ENCODE peak calls at places on chromosomes 2 and 18, in four cellular contexts. One of them, this sample, is unnamed.

GRCh38 chr2:142893241-142893640 is 15.8 kb downstream of the KYNU start:
- DNase-seq in A549: no peak
- DNase-seq in kidney: no peak
- DNase-seq in PC-3: no peak
- DNase-seq in this sample: no peak

GRCh38 chr18:74283255-74283554 is 8.6 kb downstream of the CYB5A start:
- DNase-seq in PC-3: peak
- DNase-seq in A549: no peak
- DNase-seq in kidney: no peak
- DNase-seq in this sample: no peak

GRCh38 chr18:5137261-5137660 is 59.8 kb downstream of the AKAIN1 start:
- DNase-seq in A549: no peak
- DNase-seq in PC-3: no peak
- DNase-seq in kidney: no peak
- DNase-seq in this sample: no peak

GRCh38 chr2:165197346-165197745 is 6.5 kb downstream of the SCN3A start:
- DNase-seq in kidney: no peak
- DNase-seq in A549: no peak
- DNase-seq in PC-3: no peak
- DNase-seq in this sample: no peak

GRCh38 chr2:178320011-178320410 is 125.7 kb downstream of the OSBPL6 start:
- DNase-seq in kidney: no peak
- DNase-seq in PC-3: no peak
- DNase-seq in A549: no peak
- DNase-seq in this sample: no peak

GRCh38 chr2:109521751-109522374 is 91.9 kb downstream of the SEPTIN10 start:
- DNase-seq in PC-3: no peak
- DNase-seq in kidney: peak
- DNase-seq in A549: no peak
- DNase-seq in this sample: no peak

GRCh38 chr2:57881998-57882884 is 164.4 kb upstream of the VRK2 start:
- DNase-seq in A549: peak
- DNase-seq in PC-3: peak
- DNase-seq in kidney: no peak
- DNase-seq in this sample: no peak

GRCh38 chr2:164150601-164151000 is 414.8 kb upstream of the FIGN start:
- DNase-seq in A549: no peak
- DNase-seq in PC-3: no peak
- DNase-seq in kidney: no peak
- DNase-seq in this sample: no peak

GRCh38 chr2:22110244-22110651 is 986.5 kb downstream of the TDRD15 start:
- DNase-seq in A549: no peak
- DNase-seq in kidney: no peak
- DNase-seq in PC-3: no peak
- DNase-seq in this sample: no peak

GRCh38 chr2:83933743-83934142 is 525.3 kb downstream of the SUCLG1 start:
- DNase-seq in A549: no peak
- DNase-seq in kidney: no peak
- DNase-seq in PC-3: no peak
- DNase-seq in this sample: no peak

GRCh38 chr2:47177042-47177565 is 22.0 kb upstream of the STPG4 start:
- DNase-seq in PC-3: peak
- DNase-seq in kidney: no peak
- DNase-seq in A549: no peak
- DNase-seq in this sample: no peak

GRCh38 chr2:188596054-188596453 is 304.4 kb downstream of the GULP1 start:
- DNase-seq in kidney: no peak
- DNase-seq in PC-3: peak
- DNase-seq in A549: no peak
- DNase-seq in this sample: no peak

GRCh38 chr2:105802587-105802986 is 57.9 kb downstream of the NCK2 start:
- DNase-seq in PC-3: no peak
- DNase-seq in kidney: no peak
- DNase-seq in A549: no peak
- DNase-seq in this sample: no peak

GRCh38 chr18:54712315-54712714 is 116.0 kb upstream of the RAB27B start:
- DNase-seq in PC-3: peak
- DNase-seq in kidney: no peak
- DNase-seq in A549: no peak
- DNase-seq in this sample: no peak

GRCh38 chr2:207796585-207797350 is 27.1 kb upstream of the FZD5 start:
- DNase-seq in PC-3: peak
- DNase-seq in kidney: peak
- DNase-seq in A549: no peak
- DNase-seq in this sample: no peak

GRCh38 chr18:35508030-35508429 is 10.3 kb upstream of the INO80C start:
- DNase-seq in kidney: no peak
- DNase-seq in PC-3: no peak
- DNase-seq in A549: no peak
- DNase-seq in this sample: no peak

GRCh38 chr2:127891806-127892205 is 6.0 kb upstream of the AMMECR1L start:
- DNase-seq in PC-3: no peak
- DNase-seq in kidney: no peak
- DNase-seq in A549: no peak
- DNase-seq in this sample: no peak

GRCh38 chr2:181142514-181142913 is 162.1 kb downstream of the UBE2E3 start:
- DNase-seq in A549: no peak
- DNase-seq in kidney: no peak
- DNase-seq in PC-3: no peak
- DNase-seq in this sample: no peak

GRCh38 chr2:172226244-172227061 is 123.8 kb upstream of the DLX2 start:
- DNase-seq in PC-3: peak
- DNase-seq in A549: no peak
- DNase-seq in kidney: no peak
- DNase-seq in this sample: no peak

GRCh38 chr2:201807452-201807980 is 1.2 kb downstream of the CDK15 start:
- DNase-seq in PC-3: no peak
- DNase-seq in A549: no peak
- DNase-seq in kidney: peak
- DNase-seq in this sample: no peak

GRCh38 chr2:144515694-144516416 is 4.1 kb downstream of the ZEB2 start:
- DNase-seq in kidney: peak
- DNase-seq in PC-3: no peak
- DNase-seq in A549: no peak
- DNase-seq in this sample: no peak

GRCh38 chr2:148814143-148814852 is 60.7 kb upstream of the KIF5C start:
- DNase-seq in kidney: no peak
- DNase-seq in PC-3: peak
- DNase-seq in A549: no peak
- DNase-seq in this sample: no peak

DNA sequence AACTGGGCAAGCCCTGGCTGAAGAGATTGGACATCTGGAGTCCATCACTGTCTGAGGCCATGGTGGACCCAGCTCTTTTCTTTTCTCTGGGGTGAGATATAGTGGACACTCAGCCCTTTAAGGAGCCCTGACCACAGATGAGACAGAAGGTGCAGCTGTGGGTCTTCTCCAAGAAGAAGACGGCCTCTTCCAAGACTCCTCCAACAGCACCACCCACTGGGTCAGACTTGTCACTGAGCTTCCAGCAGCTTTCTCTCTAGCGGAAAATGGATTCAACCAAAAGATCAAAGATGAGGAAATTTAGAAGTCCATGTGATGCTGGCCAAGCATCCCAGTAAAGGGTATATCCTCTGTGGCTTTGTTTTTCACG is 27.3 kb downstream of the TWIST2 start:
- DNase-seq in kidney: no peak
- DNase-seq in PC-3: no peak
- DNase-seq in A549: no peak
- DNase-seq in this sample: no peak
- TF ChIP-seq CTCF in kidney: no peak
- TF ChIP-seq CTCF in PC-3: no peak
- TF ChIP-seq CTCF in A549: no peak
- TF ChIP-seq CTCF in this sample: peak

DNA sequence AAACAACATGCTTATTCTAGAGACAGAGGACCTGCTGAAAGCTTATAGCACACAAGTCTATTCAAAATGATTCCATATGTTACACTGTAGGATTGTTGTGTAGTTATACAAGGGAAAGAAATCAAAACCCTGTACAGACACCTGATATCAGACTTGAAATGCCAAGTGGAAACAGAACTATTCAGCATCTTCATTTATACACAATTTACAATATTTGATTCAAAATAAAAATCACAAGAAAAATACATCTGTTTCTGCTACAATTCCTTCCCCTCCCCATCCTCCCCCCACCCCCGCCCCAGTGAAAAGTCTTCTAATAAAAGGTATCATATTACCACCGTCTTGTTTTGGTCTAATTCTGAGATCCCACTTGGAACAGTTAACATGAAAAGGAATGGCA is 37.5 kb upstream of the NFU1 start:
- DNase-seq in PC-3: no peak
- DNase-seq in kidney: no peak
- DNase-seq in A549: no peak
- DNase-seq in this sample: no peak
- TF ChIP-seq CTCF in PC-3: no peak
- TF ChIP-seq CTCF in kidney: no peak
- TF ChIP-seq CTCF in A549: no peak
- TF ChIP-seq CTCF in this sample: no peak

GRCh38 chr2:241941691-241942301 is 72.3 kb downstream of the RTP5 start:
- DNase-seq in PC-3: no peak
- DNase-seq in A549: no peak
- DNase-seq in kidney: no peak
- DNase-seq in this sample: no peak

GRCh38 chr2:241942416-241943208 is 73.1 kb downstream of the RTP5 start:
- DNase-seq in kidney: no peak
- DNase-seq in A549: no peak
- DNase-seq in PC-3: no peak
- DNase-seq in this sample: no peak

GRCh38 chr2:241943209-241943850 is 73.8 kb downstream of the RTP5 start:
- DNase-seq in kidney: no peak
- DNase-seq in A549: no peak
- DNase-seq in PC-3: no peak
- DNase-seq in this sample: no peak

GRCh38 chr2:241939541-241939940 is 70.0 kb downstream of the RTP5 start:
- DNase-seq in PC-3: no peak
- DNase-seq in A549: no peak
- DNase-seq in kidney: no peak
- DNase-seq in this sample: no peak

DNA sequence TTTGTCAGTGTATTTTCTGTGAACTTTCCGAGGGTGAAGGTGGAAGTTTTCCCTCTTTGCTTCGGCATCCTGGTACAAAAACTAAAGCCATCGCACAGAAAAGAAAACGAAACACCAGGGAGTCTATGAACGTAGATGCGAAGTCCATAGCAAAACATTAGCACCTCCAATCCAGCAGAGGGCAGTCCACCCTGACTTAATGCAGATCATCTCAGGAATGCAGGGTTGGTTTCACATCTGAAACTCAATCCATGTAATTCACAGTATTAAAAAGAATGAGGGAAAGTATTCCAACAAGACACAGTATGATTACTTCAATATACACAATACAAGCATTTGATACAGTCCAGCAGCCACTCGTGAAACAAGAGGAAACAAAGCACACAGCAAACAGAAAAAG is 70.8 kb downstream of the RTP5 start:
- DNase-seq in A549: no peak
- DNase-seq in kidney: no peak
- DNase-seq in PC-3: no peak
- DNase-seq in this sample: no peak
- TF ChIP-seq CTCF in A549: peak
- TF ChIP-seq CTCF in kidney: no peak
- TF ChIP-seq CTCF in PC-3: peak
- TF ChIP-seq CTCF in this sample: peak

DNA sequence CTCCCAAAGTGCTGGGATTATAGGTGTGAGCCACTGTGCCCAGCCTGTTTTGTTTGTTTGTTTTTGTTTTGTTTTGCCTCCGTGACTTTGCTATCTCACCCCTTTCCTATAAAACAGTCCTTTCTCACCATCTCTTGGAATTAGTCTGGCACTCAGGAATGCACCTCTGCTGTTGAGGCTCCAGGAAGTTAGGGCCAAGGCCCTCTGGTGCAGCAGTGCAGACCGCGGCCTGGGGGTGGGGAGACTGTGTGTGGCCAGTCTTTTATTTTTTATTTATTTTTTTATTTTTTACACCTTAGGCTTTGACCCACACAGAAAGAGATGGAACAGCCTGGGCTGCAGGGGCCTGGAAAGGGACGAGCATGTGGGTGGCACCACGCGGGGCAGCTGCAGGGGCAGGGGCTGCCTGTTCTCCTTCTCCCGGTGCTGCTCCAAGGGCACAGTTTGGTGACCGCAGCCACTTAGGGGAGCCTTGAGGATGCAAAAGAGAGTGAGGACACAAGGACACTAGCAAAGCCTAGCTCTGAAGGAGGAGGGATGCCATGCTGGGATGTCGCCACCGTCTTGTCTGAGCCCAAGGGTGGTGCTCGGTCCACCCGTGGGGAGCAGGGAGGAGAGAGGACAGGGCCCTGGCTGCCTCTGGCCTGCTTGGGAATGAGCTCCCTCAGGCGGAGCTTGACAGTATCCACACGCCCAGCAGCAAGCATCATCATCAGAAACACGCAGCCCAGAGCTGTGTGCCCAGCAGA is 19.4 kb upstream of the ALPI start:
- DNase-seq in PC-3: no peak
- DNase-seq in kidney: peak
- DNase-seq in A549: no peak
- DNase-seq in this sample: no peak
- TF ChIP-seq CTCF in PC-3: no peak
- TF ChIP-seq CTCF in kidney: no peak
- TF ChIP-seq CTCF in A549: no peak
- TF ChIP-seq CTCF in this sample: no peak

DNA sequence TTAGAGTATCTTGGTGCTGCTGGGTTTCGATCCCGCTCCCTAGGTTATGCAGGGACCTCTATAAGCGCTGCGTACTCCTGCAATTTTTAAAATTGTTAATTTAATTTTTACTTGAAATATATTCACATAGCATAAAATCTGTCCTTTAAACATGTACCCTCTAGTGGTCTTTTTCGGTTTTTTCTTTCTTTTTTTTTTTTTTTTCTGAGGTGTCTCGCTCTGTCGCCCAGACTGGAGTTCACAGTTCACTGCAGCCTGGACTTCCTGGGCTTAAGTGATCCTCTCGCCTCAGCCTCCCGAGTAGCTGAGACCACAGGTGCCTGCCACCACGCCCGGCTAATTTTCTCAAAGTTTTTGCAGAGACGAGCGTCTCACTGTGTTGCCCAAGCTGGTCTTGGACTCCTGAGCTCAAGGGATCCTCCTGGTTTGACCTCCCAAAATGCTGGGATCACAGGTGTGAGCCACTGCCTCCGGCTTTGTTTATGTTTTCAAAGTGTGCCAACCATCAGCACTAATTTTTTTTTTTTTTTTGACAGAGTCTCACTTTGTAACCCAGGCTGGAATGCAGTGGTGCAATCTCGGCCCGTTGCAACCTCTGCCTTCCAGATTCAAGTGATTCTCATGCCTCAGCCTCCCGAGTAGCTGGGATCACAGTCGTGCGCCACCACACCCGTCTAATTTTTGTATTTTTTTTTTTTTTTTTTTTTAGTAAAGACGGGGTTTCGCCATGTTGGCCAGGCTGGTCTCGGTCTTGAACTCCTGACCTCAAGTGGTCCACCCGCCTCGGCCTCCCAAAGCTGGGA is 585 bp upstream of the MOB1A start:
- DNase-seq in kidney: no peak
- DNase-seq in PC-3: no peak
- DNase-seq in A549: no peak
- DNase-seq in this sample: no peak
- TF ChIP-seq CTCF in kidney: no peak
- TF ChIP-seq CTCF in PC-3: peak
- TF ChIP-seq CTCF in A549: no peak
- TF ChIP-seq CTCF in this sample: peak

GRCh38 chr18:24727685-24728084 is 267.2 kb downstream of the HRH4 start:
- DNase-seq in kidney: no peak
- DNase-seq in PC-3: peak
- DNase-seq in A549: no peak
- DNase-seq in this sample: no peak
- TF ChIP-seq CTCF in kidney: no peak
- TF ChIP-seq CTCF in PC-3: peak
- TF ChIP-seq CTCF in A549: no peak
- TF ChIP-seq CTCF in this sample: no peak

This sample was measured in chondrocyte.